ENCODE peak calls at places on chromosomes 1 and 21, in five cellular contexts. M is A549, Z is K562, R is H1, L is GM12878. N is an unnamed sample.

GRCh38 chr1:99672500-99673213 is 26.7 kb downstream of the PALMD start:
- DNase-seq in M (no peak), Z (no peak), R (no peak), L (no peak), N (no peak)

GRCh38 chr1:151340870-151341754 is 5.9 kb downstream of the RFX5 start:
- DNase-seq in M (peak), Z (peak), R (no peak), L (no peak), N (peak)

GRCh38 chr1:244116946-244117345 is 65.9 kb downstream of the ZBTB18 start:
- DNase-seq in M (no peak), Z (no peak), R (no peak), L (no peak), N (no peak)

GRCh38 chr1:209662879-209663327 is 10.7 kb upstream of the LAMB3 start:
- DNase-seq in M (peak), Z (no peak), R (no peak), L (no peak), N (no peak)

GRCh38 chr1:100861379-100861778 is 33.3 kb downstream of the EXTL2 start:
- DNase-seq in M (no peak), Z (no peak), R (no peak), L (no peak), N (no peak)

GRCh38 chr1:115640384-115640783 is 1.4 kb upstream of the VANGL1 start:
- DNase-seq in M (no peak), Z (no peak), R (no peak), L (no peak), N (no peak)

GRCh38 chr1:83015163-83015562 is 983.8 kb downstream of the TTLL7 start:
- DNase-seq in M (no peak), Z (no peak), R (no peak), L (no peak), N (no peak)

GRCh38 chr1:24409535-24409934 is 4.0 kb downstream of the STPG1 start:
- DNase-seq in M (peak), Z (no peak), R (no peak), L (no peak), N (no peak)

GRCh38 chr1:241942738-241943137 is 14.8 kb upstream of the BECN2 start:
- DNase-seq in M (no peak), Z (no peak), R (no peak), L (no peak), N (no peak)

GRCh38 chr1:33826711-33827110 is 37.2 kb upstream of the HMGB4 start:
- DNase-seq in M (no peak), Z (no peak), R (no peak), L (no peak), N (no peak)

GRCh38 chr1:156677616-156678596 is 699 bp upstream of the NES start:
- DNase-seq in M (peak), Z (peak), R (peak), L (no peak), N (peak)

GRCh38 chr1:45607407-45608074 is 16.3 kb downstream of the CCDC17 start:
- DNase-seq in M (no peak), Z (no peak), R (no peak), L (no peak), N (no peak)

GRCh38 chr1:20725189-20726106 is 7.1 kb downstream of the SH2D5 start:
- DNase-seq in M (no peak), Z (no peak), R (no peak), L (no peak), N (no peak)

GRCh38 chr1:25958475-25958874 is 39.4 kb downstream of the PAFAH2 start:
- DNase-seq in M (no peak), Z (no peak), R (no peak), L (no peak), N (no peak)

GRCh38 chr21:44582055-44582454 is 1.7 kb upstream of the KRTAP10-5 start:
- DNase-seq in M (no peak), Z (peak), R (no peak), L (no peak), N (no peak)

GRCh38 chr1:86472165-86472564 is 3.4 kb downstream of the CLCA1 start:
- DNase-seq in M (no peak), Z (no peak), R (no peak), L (no peak), N (no peak)

GRCh38 chr1:63718464-63719075 is 55.2 kb upstream of the ROR1 start:
- DNase-seq in M (no peak), Z (no peak), R (no peak), L (no peak), N (no peak)

GRCh38 chr1:213201380-213202155 is 150.5 kb downstream of the RPS6KC1 start:
- DNase-seq in M (no peak), Z (no peak), R (no peak), L (no peak), N (no peak)

GRCh38 chr1:111822138-111822537 is 66.4 kb downstream of the DDX20 start:
- DNase-seq in M (no peak), Z (no peak), R (no peak), L (no peak), N (no peak)

GRCh38 chr1:111819566-111819965 is 63.9 kb downstream of the DDX20 start:
- DNase-seq in M (no peak), Z (no peak), R (no peak), L (no peak), N (no peak)

GRCh38 chr1:111818546-111818945 is 62.8 kb downstream of the DDX20 start:
- DNase-seq in M (no peak), Z (no peak), R (no peak), L (no peak), N (no peak)

GRCh38 chr1:111818081-111818480 is 62.4 kb downstream of the DDX20 start:
- DNase-seq in M (no peak), Z (no peak), R (no peak), L (no peak), N (no peak)

GRCh38 chr1:111821121-111821745 is 65.5 kb downstream of the DDX20 start:
- DNase-seq in M (no peak), Z (no peak), R (no peak), L (no peak), N (no peak)
- TF ChIP-seq KDM1A in M (no peak), Z (no peak), R (no peak), L (no peak), N (no peak)

DNA sequence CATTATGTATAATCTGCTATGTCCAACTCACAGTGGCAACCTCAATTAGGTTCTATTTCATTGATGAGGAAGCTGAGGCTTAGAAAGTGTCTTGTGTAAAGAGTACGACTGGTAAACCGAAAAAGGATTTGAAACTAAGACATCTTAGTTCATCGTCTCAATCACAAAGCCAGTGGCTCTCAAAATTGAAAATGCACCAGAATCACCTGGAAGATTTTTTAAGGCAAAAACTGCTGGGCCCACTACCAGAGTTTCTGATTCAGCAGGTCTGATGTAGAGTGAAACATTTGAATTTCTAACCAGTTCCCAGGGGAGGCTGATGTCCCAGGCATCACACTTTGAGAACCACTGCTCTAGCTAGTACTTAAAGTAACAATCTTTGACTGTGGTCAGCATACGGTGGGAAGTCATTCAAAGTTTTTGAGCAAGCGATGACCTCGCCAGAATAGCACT is 5.2 kb upstream of the LRRC53 start:
- DNase-seq in M (no peak), Z (no peak), R (no peak), L (peak), N (no peak)
- TF ChIP-seq CEBPB in M (no peak), Z (no peak), R (no peak), L (no peak), N (no peak)

GRCh38 chr21:35297665-35298064 is 248.6 kb upstream of the RUNX1 start:
- DNase-seq in M (no peak), Z (no peak), R (no peak), L (no peak), N (no peak)
- TF ChIP-seq KDM1A in M (no peak), Z (no peak), R (no peak), L (no peak), N (no peak)

GRCh38 chr1:60872690-60873089 is 209.7 kb upstream of the NFIA start:
- DNase-seq in M (no peak), Z (no peak), R (no peak), L (no peak), N (no peak)
- TF ChIP-seq CEBPB in M (no peak), Z (no peak), R (no peak), L (no peak), N (no peak)

GRCh38 chr1:211352465-211352864 is 25.8 kb downstream of the TRAF5 start:
- DNase-seq in M (no peak), Z (no peak), R (no peak), L (no peak), N (no peak)

GRCh38 chr1:211353562-211354212 is 27.1 kb downstream of the TRAF5 start:
- DNase-seq in M (no peak), Z (no peak), R (no peak), L (no peak), N (no peak)

GRCh38 chr1:211355873-211356272 is 29.2 kb downstream of the TRAF5 start:
- DNase-seq in M (no peak), Z (no peak), R (no peak), L (no peak), N (peak)

GRCh38 chr1:211349730-211350129 is 23.1 kb downstream of the TRAF5 start:
- DNase-seq in M (no peak), Z (no peak), R (no peak), L (no peak), N (no peak)

DNA sequence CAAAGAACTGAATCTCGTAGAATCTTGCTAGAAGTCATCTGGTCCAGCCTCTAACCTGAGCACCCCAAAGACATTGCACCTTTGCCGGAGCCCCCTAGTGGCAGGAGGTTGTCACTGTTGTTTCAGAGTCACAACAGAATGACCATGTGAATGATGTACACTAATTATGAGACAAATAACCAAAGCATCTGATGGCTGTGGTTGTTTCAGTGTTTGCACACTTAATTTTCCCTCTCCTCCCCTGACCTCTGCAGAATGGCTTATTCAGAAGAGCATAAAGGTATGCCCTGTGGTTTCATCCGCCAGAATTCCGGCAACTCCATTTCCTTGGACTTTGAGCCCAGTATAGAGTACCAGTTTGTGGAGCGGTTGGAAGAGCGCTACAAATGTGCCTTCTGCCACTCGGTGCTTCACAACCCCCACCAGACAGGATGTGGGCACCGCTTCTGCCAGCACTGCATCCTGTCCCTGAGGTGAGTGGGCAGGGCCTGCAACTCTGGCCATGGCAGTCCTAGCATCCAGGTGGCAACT is 26.4 kb downstream of the TRAF5 start:
- DNase-seq in M (peak), Z (peak), R (peak), L (no peak), N (peak)
- TF ChIP-seq KDM1A in M (no peak), Z (peak), R (no peak), L (no peak), N (no peak)

GRCh38 chr1:91015794-91016550 is 5.9 kb downstream of the ZNF644 start:
- DNase-seq in M (peak), Z (no peak), R (no peak), L (no peak), N (peak)
- TF ChIP-seq CEBPB in M (no peak), Z (no peak), R (no peak), L (no peak), N (peak)

DNA sequence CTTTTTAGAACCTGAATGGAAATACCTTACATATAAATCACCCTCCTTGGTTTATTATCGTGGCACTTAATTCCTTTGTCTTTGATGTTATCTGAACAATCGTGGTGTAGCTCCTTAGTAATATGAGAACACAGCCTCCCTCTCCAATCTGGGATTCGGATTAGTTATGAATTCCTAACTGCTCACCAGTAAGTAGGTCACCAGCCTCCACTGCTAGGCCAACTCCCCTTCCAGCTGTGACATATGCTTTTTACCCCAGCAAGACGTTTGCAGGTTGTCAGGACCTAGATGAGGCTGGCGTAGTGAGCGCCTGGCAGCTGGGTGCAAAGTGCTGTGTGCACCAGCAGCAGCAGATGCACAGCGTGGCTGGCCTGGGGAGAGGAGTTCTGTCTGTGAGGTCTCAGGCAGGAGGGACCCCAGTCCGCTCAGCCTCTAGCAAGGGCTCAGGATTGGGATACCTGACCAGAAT is 38.2 kb downstream of the NTPCR start:
- DNase-seq in M (no peak), Z (no peak), R (no peak), L (no peak), N (no peak)
- TF ChIP-seq KDM1A in M (no peak), Z (no peak), R (no peak), L (no peak), N (no peak)

DNA sequence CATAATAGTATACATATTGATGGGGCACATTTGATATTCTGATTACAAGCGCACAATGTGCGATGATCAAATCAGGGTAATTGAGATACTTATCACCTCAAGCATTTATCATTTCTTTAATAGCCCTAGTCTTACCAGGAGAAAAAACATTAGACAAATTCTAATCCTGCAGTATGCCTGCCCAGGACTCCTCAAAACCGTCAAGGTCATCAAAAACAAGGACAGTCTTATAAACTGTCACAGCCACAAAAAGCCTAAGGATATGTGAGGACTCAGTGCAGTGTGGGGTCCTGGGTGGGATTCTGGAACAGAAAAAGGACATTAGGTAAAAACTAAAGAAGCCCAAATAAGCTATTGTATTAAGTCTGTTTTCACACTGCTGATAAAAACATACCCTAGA is 19.1 kb downstream of the CAPN9 start:
- DNase-seq in M (no peak), Z (no peak), R (no peak), L (no peak), N (no peak)
- TF ChIP-seq CEBPB in M (no peak), Z (no peak), R (no peak), L (no peak), N (no peak)

DNA sequence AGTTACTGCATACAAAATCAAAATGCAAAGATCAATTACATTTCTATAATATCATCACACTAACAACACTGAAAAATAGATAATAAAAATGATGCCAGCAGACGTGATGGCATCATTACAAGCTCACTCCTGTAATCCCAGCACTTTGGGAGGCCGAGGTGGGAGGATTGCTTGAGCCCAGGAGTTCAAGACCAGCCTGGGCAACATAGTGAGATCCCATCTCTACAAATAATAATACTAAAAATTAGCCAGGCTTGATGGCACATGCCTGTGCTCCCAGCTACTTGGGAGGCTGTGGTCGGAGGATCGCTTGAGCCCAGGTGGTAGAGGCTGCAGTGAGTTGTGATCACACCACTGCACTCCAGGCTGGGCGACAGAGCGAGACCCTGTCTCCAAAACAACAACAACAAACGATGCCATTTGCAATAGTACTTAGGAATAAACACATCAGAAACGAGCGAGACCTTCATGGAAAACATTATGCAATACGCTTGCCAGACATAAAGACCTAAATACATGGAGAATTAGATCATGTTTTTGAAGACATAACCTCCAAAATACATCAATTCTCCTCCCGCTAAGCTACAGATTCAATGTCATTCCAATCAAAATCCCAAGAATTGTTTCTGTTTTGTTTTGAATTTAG is 86.6 kb upstream of the ERRFI1 start:
- DNase-seq in M (no peak), Z (no peak), R (no peak), L (no peak), N (no peak)
- TF ChIP-seq KDM1A in M (no peak), Z (no peak), R (no peak), L (no peak), N (no peak)

N was measured in HepG2.